ENCODE peak calls at places on chromosomes 4 and X, in six cellular contexts. One of them, this sample, is unnamed.
A peak's percentile ranks its signal among the peaks of the same experiment; 100 is the strongest.

GRCh38 chr4:42655248-42655647 is 1.7 kb downstream of the ATP8A1 start:
- DNase-seq in HCT116: no peak
- DNase-seq in WTC11: no peak
- DNase-seq in HEK293T: no peak
- DNase-seq in HepG2: no peak
- DNase-seq in GM12878: no peak
- DNase-seq in this sample: no peak

GRCh38 chrX:1502853-1503252 is 34.1 kb downstream of the P2RY8 start:
- DNase-seq in HepG2: no peak
- DNase-seq in HCT116: no peak
- DNase-seq in GM12878: no peak
- DNase-seq in HEK293T: no peak
- DNase-seq in WTC11: no peak
- DNase-seq in this sample: no peak

GRCh38 chr4:95165926-95166524 is 382.7 kb downstream of the UNC5C start:
- DNase-seq in GM12878: peak; percentile 17
- DNase-seq in WTC11: no peak
- DNase-seq in HCT116: peak; percentile 57
- DNase-seq in HepG2: peak; percentile 54
- DNase-seq in HEK293T: peak; percentile 51
- DNase-seq in this sample: peak; percentile 51

GRCh38 chr4:19051751-19052296 is 1030.3 kb upstream of the LCORL start:
- DNase-seq in HCT116: no peak
- DNase-seq in WTC11: no peak
- DNase-seq in HepG2: no peak
- DNase-seq in HEK293T: no peak
- DNase-seq in GM12878: no peak
- DNase-seq in this sample: no peak

GRCh38 chrX:153457827-153458466 is 12.1 kb upstream of the TREX2 start:
- DNase-seq in HepG2: no peak
- DNase-seq in GM12878: no peak
- DNase-seq in HEK293T: no peak
- DNase-seq in WTC11: no peak
- DNase-seq in HCT116: no peak
- DNase-seq in this sample: no peak

GRCh38 chrX:131747173-131747572 is 203.3 kb downstream of the OR13H1 start:
- DNase-seq in GM12878: peak; percentile 98
- DNase-seq in HCT116: no peak
- DNase-seq in HepG2: no peak
- DNase-seq in HEK293T: no peak
- DNase-seq in WTC11: no peak
- DNase-seq in this sample: no peak

GRCh38 chr4:33073811-33074210 is 2353.6 kb downstream of the PCDH7 start:
- DNase-seq in GM12878: no peak
- DNase-seq in HepG2: no peak
- DNase-seq in HCT116: no peak
- DNase-seq in HEK293T: no peak
- DNase-seq in WTC11: no peak
- DNase-seq in this sample: no peak

GRCh38 chr4:182504440-182504839 is 261.2 kb downstream of the TENM3 start:
- DNase-seq in HCT116: no peak
- DNase-seq in HepG2: no peak
- DNase-seq in HEK293T: no peak
- DNase-seq in WTC11: no peak
- DNase-seq in GM12878: no peak
- DNase-seq in this sample: no peak

GRCh38 chr4:121164291-121164690 is at the start of gene TNIP3:
- DNase-seq in HCT116: no peak
- DNase-seq in HEK293T: no peak
- DNase-seq in WTC11: no peak
- DNase-seq in HepG2: no peak
- DNase-seq in GM12878: no peak
- DNase-seq in this sample: no peak

GRCh38 chr4:66357316-66357715 is 687.0 kb upstream of the EPHA5 start:
- DNase-seq in HCT116: no peak
- DNase-seq in HEK293T: no peak
- DNase-seq in GM12878: no peak
- DNase-seq in WTC11: no peak
- DNase-seq in HepG2: no peak
- DNase-seq in this sample: no peak

GRCh38 chrX:134933911-134934310 is 56.9 kb upstream of the SMIM10 start:
- DNase-seq in HEK293T: no peak
- DNase-seq in WTC11: no peak
- DNase-seq in GM12878: no peak
- DNase-seq in HCT116: no peak
- DNase-seq in HepG2: no peak
- DNase-seq in this sample: no peak

GRCh38 chr4:143294310-143294709 is 42.4 kb upstream of the GAB1 start:
- DNase-seq in GM12878: no peak
- DNase-seq in HEK293T: no peak
- DNase-seq in WTC11: no peak
- DNase-seq in HCT116: no peak
- DNase-seq in HepG2: no peak
- DNase-seq in this sample: no peak

GRCh38 chr4:23730998-23731397 is 158.8 kb downstream of the PPARGC1A start:
- DNase-seq in HCT116: no peak
- DNase-seq in HepG2: no peak
- DNase-seq in GM12878: no peak
- DNase-seq in WTC11: no peak
- DNase-seq in HEK293T: no peak
- DNase-seq in this sample: no peak

GRCh38 chr4:23733911-23734458 is 155.9 kb downstream of the PPARGC1A start:
- DNase-seq in HCT116: no peak
- DNase-seq in HepG2: no peak
- DNase-seq in HEK293T: no peak
- DNase-seq in GM12878: peak; percentile 1
- DNase-seq in WTC11: no peak
- DNase-seq in this sample: no peak

GRCh38 chr4:23733476-23733875 is 156.4 kb downstream of the PPARGC1A start:
- DNase-seq in GM12878: no peak
- DNase-seq in HEK293T: no peak
- DNase-seq in HCT116: no peak
- DNase-seq in HepG2: no peak
- DNase-seq in WTC11: no peak
- DNase-seq in this sample: no peak

GRCh38 chr4:23728971-23729370 is 160.9 kb downstream of the PPARGC1A start:
- DNase-seq in HCT116: no peak
- DNase-seq in WTC11: no peak
- DNase-seq in HepG2: no peak
- DNase-seq in HEK293T: no peak
- DNase-seq in GM12878: no peak
- DNase-seq in this sample: no peak

GRCh38 chr4:23728393-23728792 is 161.5 kb downstream of the PPARGC1A start:
- DNase-seq in HEK293T: no peak
- DNase-seq in WTC11: no peak
- DNase-seq in GM12878: no peak
- DNase-seq in HepG2: no peak
- DNase-seq in HCT116: no peak
- DNase-seq in this sample: no peak
- TF ChIP-seq SP1 in HEK293T: no peak
- TF ChIP-seq SP1 in WTC11: no peak
- TF ChIP-seq SP1 in GM12878: no peak
- TF ChIP-seq SP1 in HepG2: no peak
- TF ChIP-seq SP1 in HCT116: no peak
- TF ChIP-seq SP1 in this sample: no peak

DNA sequence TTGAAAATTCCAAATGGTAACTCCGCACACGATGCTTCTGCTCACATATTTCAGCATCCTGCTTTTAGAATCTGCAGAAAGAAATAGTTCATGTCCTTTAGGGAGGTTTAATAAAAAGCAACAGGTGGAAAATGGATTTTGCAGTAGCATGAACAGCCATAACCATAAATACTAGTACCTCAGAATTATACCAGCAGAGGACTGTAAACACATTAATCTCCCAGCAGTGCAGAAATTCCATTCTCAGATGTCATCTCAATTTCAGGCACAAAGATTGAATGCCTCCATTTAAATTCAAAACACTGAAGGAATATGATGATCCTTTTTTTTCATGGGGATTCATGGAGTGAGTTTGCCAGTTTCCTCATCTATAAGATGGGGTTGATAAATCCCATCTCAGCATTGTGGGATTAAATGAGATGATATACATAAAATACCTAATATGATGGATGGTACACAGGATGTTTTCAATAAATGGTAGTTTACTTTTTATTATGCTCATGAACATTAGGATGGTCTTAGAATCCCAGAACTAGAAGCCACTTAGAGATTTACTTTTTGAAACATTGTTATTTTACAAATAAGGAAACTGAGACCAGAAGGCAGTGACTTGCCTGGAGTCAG is 578 bp upstream of the LIMCH1 start:
- DNase-seq in HepG2: no peak
- DNase-seq in GM12878: no peak
- DNase-seq in HEK293T: no peak
- DNase-seq in HCT116: no peak
- DNase-seq in WTC11: no peak
- DNase-seq in this sample: no peak
- TF ChIP-seq SP1 in HepG2: no peak
- TF ChIP-seq SP1 in GM12878: no peak
- TF ChIP-seq SP1 in HEK293T: no peak
- TF ChIP-seq SP1 in HCT116: no peak
- TF ChIP-seq SP1 in WTC11: no peak
- TF ChIP-seq SP1 in this sample: no peak

GRCh38 chr4:123786159-123786915 is 389.7 kb downstream of the SPRY1 start:
- DNase-seq in HepG2: no peak
- DNase-seq in WTC11: no peak
- DNase-seq in HEK293T: no peak
- DNase-seq in GM12878: no peak
- DNase-seq in HCT116: no peak
- DNase-seq in this sample: no peak
- TF ChIP-seq SP1 in HepG2: no peak
- TF ChIP-seq SP1 in WTC11: no peak
- TF ChIP-seq SP1 in HEK293T: no peak
- TF ChIP-seq SP1 in GM12878: no peak
- TF ChIP-seq SP1 in HCT116: no peak
- TF ChIP-seq SP1 in this sample: no peak

DNA sequence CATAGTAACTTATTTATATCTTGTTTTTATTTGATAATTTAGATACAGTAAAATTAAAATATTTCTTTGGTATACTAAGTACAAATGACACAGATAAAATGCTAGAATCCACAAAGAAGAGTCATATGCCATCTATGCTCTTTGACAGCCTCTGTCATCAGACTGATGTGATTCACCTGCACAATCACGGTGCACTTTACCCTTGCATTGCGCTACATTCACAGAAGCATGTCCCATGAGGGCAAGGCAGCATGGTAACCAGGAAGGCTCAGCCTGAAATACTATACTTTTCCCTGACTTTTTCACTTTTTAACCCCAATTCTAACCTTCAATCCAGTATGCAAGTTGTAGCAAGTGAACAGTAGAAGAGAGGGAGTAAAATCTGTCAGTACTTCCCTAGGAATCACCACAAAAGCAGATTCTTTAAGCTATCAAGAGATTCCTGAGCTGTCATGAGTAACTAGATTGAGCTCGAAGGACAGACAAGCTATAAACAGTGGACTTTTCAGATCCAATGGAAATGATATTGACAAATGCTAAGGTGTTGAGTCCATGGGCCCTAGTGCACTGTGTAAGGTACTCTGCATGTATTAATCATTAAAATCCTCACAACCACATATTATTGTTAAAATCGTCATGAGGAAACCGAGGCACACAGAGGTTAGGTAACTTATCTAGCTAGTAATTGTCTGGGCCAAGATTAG is 14.2 kb downstream of the SEC24D start:
- DNase-seq in WTC11: no peak
- DNase-seq in HEK293T: no peak
- DNase-seq in HCT116: no peak
- DNase-seq in HepG2: peak; percentile 4
- DNase-seq in GM12878: no peak
- DNase-seq in this sample: no peak
- TF ChIP-seq SP1 in WTC11: no peak
- TF ChIP-seq SP1 in HEK293T: no peak
- TF ChIP-seq SP1 in HCT116: no peak
- TF ChIP-seq SP1 in HepG2: no peak
- TF ChIP-seq SP1 in GM12878: no peak
- TF ChIP-seq SP1 in this sample: no peak

GRCh38 chrX:145041486-145041885 is 205.8 kb upstream of the SPANXN1 start:
- DNase-seq in HepG2: no peak
- DNase-seq in WTC11: no peak
- DNase-seq in HCT116: no peak
- DNase-seq in HEK293T: no peak
- DNase-seq in GM12878: no peak
- DNase-seq in this sample: no peak
- TF ChIP-seq SP1 in HepG2: no peak
- TF ChIP-seq SP1 in WTC11: no peak
- TF ChIP-seq SP1 in HCT116: no peak
- TF ChIP-seq SP1 in HEK293T: no peak
- TF ChIP-seq SP1 in GM12878: no peak
- TF ChIP-seq SP1 in this sample: no peak

GRCh38 chr4:39047691-39048090 is 14.3 kb upstream of the KLHL5 start:
- DNase-seq in HEK293T: no peak
- DNase-seq in HCT116: no peak
- DNase-seq in GM12878: no peak
- DNase-seq in WTC11: no peak
- DNase-seq in HepG2: no peak
- DNase-seq in this sample: no peak

GRCh38 chr4:39044364-39044946 is 12.2 kb upstream of the TMEM156 start:
- DNase-seq in HepG2: peak; percentile 93
- DNase-seq in HEK293T: peak; percentile 78
- DNase-seq in HCT116: peak; percentile 64
- DNase-seq in GM12878: peak; percentile 90
- DNase-seq in WTC11: peak; percentile 93
- DNase-seq in this sample: peak; percentile 94

GRCh38 chr4:39044947-39045734 is 12.9 kb upstream of the TMEM156 start:
- DNase-seq in HepG2: no peak
- DNase-seq in GM12878: no peak
- DNase-seq in WTC11: peak; percentile 46
- DNase-seq in HCT116: no peak
- DNase-seq in HEK293T: peak; percentile 31
- DNase-seq in this sample: peak; percentile 75

GRCh38 chr4:39045791-39046221 is 13.6 kb upstream of the TMEM156 start:
- DNase-seq in HepG2: peak; percentile 43
- DNase-seq in GM12878: no peak
- DNase-seq in HEK293T: no peak
- DNase-seq in HCT116: no peak
- DNase-seq in WTC11: no peak
- DNase-seq in this sample: no peak

GRCh38 chr4:39046243-39046642 is 14.0 kb upstream of the TMEM156 start:
- DNase-seq in GM12878: no peak
- DNase-seq in HepG2: peak; percentile 41
- DNase-seq in HEK293T: no peak
- DNase-seq in HCT116: no peak
- DNase-seq in WTC11: no peak
- DNase-seq in this sample: peak; percentile 79
- TF ChIP-seq SP1 in GM12878: no peak
- TF ChIP-seq SP1 in HepG2: no peak
- TF ChIP-seq SP1 in HEK293T: no peak
- TF ChIP-seq SP1 in HCT116: no peak
- TF ChIP-seq SP1 in WTC11: no peak
- TF ChIP-seq SP1 in this sample: no peak

This sample was measured in K562.